ENCODE peak calls at places on chromosomes 2 and 18, in six cellular contexts. One of them, this sample, is unnamed.

GRCh38 chr2:99424391-99424790 is 65.4 kb downstream of the REV1 start:
- DNase-seq in sigmoid colon: no peak
- DNase-seq in aorta: no peak
- DNase-seq in IMR-90: no peak
- DNase-seq in body of pancreas: no peak
- DNase-seq in ascending aorta: no peak
- DNase-seq in this sample: no peak

GRCh38 chr2:232444409-232445148 is 11.4 kb upstream of the ALPI start:
- DNase-seq in aorta: no peak
- DNase-seq in ascending aorta: no peak
- DNase-seq in body of pancreas: peak; percentile 62
- DNase-seq in sigmoid colon: no peak
- DNase-seq in IMR-90: peak; percentile 50
- DNase-seq in this sample: no peak

GRCh38 chr2:203744091-203744490 is 37.7 kb downstream of the CD28 start:
- DNase-seq in body of pancreas: no peak
- DNase-seq in ascending aorta: no peak
- DNase-seq in sigmoid colon: no peak
- DNase-seq in aorta: no peak
- DNase-seq in IMR-90: no peak
- DNase-seq in this sample: no peak

GRCh38 chr2:235216901-235217300 is 265.1 kb downstream of the SH3BP4 start:
- DNase-seq in body of pancreas: no peak
- DNase-seq in ascending aorta: no peak
- DNase-seq in sigmoid colon: no peak
- DNase-seq in aorta: no peak
- DNase-seq in IMR-90: peak; percentile 4
- DNase-seq in this sample: no peak

GRCh38 chr2:23351388-23352141 is 33.4 kb upstream of the KLHL29 start:
- DNase-seq in aorta: peak; percentile 91
- DNase-seq in body of pancreas: peak; percentile 82
- DNase-seq in IMR-90: peak; percentile 66
- DNase-seq in sigmoid colon: peak; percentile 94
- DNase-seq in ascending aorta: no peak
- DNase-seq in this sample: peak; percentile 73

GRCh38 chr2:62423235-62423634 is 82.8 kb downstream of the TMEM17 start:
- DNase-seq in body of pancreas: no peak
- DNase-seq in ascending aorta: no peak
- DNase-seq in sigmoid colon: no peak
- DNase-seq in aorta: no peak
- DNase-seq in IMR-90: peak; percentile 8
- DNase-seq in this sample: no peak

GRCh38 chr18:48706630-48707206 is 167.9 kb downstream of the CTIF start:
- DNase-seq in ascending aorta: no peak
- DNase-seq in aorta: no peak
- DNase-seq in IMR-90: no peak
- DNase-seq in sigmoid colon: no peak
- DNase-seq in body of pancreas: no peak
- DNase-seq in this sample: no peak

GRCh38 chr18:61770279-61770678 is 122.5 kb downstream of the RNF152 start:
- DNase-seq in IMR-90: no peak
- DNase-seq in aorta: no peak
- DNase-seq in body of pancreas: no peak
- DNase-seq in sigmoid colon: no peak
- DNase-seq in ascending aorta: no peak
- DNase-seq in this sample: no peak

GRCh38 chr2:9950521-9951271 is 797 bp upstream of the GRHL1 start:
- DNase-seq in IMR-90: no peak
- DNase-seq in aorta: no peak
- DNase-seq in body of pancreas: peak; percentile 58
- DNase-seq in sigmoid colon: peak; percentile 75
- DNase-seq in ascending aorta: no peak
- DNase-seq in this sample: no peak

GRCh38 chr2:114688241-114688640 is 245.8 kb downstream of the DPP10 start:
- DNase-seq in IMR-90: no peak
- DNase-seq in body of pancreas: no peak
- DNase-seq in sigmoid colon: no peak
- DNase-seq in ascending aorta: no peak
- DNase-seq in aorta: no peak
- DNase-seq in this sample: no peak

GRCh38 chr2:47388888-47389287 is 14.1 kb upstream of the MSH2 start:
- DNase-seq in IMR-90: no peak
- DNase-seq in body of pancreas: no peak
- DNase-seq in ascending aorta: no peak
- DNase-seq in aorta: no peak
- DNase-seq in sigmoid colon: no peak
- DNase-seq in this sample: no peak

GRCh38 chr2:54577035-54577434 is 120.9 kb downstream of the SPTBN1 start:
- DNase-seq in ascending aorta: no peak
- DNase-seq in aorta: no peak
- DNase-seq in IMR-90: no peak
- DNase-seq in sigmoid colon: peak; percentile 74
- DNase-seq in body of pancreas: peak; percentile 94
- DNase-seq in this sample: no peak

GRCh38 chr2:38146302-38146916 is 70.5 kb upstream of the CYP1B1 start:
- DNase-seq in aorta: peak; percentile 70
- DNase-seq in ascending aorta: peak; percentile 20
- DNase-seq in body of pancreas: no peak
- DNase-seq in IMR-90: peak; percentile 95
- DNase-seq in sigmoid colon: peak; percentile 69
- DNase-seq in this sample: no peak

GRCh38 chr2:85681354-85681728 is 12.8 kb upstream of the GNLY start:
- DNase-seq in sigmoid colon: peak; percentile 47
- DNase-seq in ascending aorta: no peak
- DNase-seq in aorta: peak; percentile 23
- DNase-seq in IMR-90: no peak
- DNase-seq in body of pancreas: no peak
- DNase-seq in this sample: no peak

GRCh38 chr2:100924122-100924519 is 78.0 kb upstream of the RPL31 start:
- DNase-seq in aorta: no peak
- DNase-seq in body of pancreas: no peak
- DNase-seq in IMR-90: no peak
- DNase-seq in ascending aorta: no peak
- DNase-seq in sigmoid colon: no peak
- DNase-seq in this sample: no peak

GRCh38 chr2:118822572-118822971 is 24.9 kb downstream of the EN1 start:
- DNase-seq in ascending aorta: no peak
- DNase-seq in body of pancreas: no peak
- DNase-seq in IMR-90: no peak
- DNase-seq in sigmoid colon: no peak
- DNase-seq in aorta: no peak
- DNase-seq in this sample: no peak

GRCh38 chr2:46645681-46646162 is 166.4 kb downstream of the TMEM247 start:
- DNase-seq in IMR-90: peak; percentile 93
- DNase-seq in ascending aorta: no peak
- DNase-seq in sigmoid colon: peak; percentile 76
- DNase-seq in body of pancreas: peak; percentile 57
- DNase-seq in aorta: peak; percentile 59
- DNase-seq in this sample: peak; percentile 43

DNA sequence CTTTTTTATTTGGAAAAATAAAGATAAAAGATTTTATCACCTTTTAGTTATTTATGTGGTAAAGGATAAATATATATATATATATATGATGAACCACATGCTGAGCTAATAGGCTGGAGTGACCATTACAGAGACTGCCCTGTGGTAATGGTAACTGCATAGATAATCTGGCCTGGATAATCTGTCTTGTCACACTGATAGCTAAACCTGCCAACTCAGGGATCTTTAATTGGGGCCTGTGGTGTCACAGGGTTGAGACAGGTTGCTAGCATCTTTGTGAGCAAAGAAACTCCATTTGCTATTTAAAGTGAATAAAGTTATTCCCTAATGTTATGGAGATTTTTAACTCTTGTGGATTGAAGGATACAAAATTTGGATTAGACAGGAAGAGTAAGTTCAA is 203.0 kb downstream of the PHLPP1 start:
- DNase-seq in ascending aorta: no peak
- DNase-seq in body of pancreas: no peak
- DNase-seq in aorta: no peak
- DNase-seq in sigmoid colon: no peak
- DNase-seq in IMR-90: no peak
- DNase-seq in this sample: no peak
- H3K4me3 ChIP-seq in ascending aorta: no peak overlapping the region
- H3K4me3 ChIP-seq in body of pancreas: no peak overlapping the region
- H3K4me3 ChIP-seq in aorta: no peak overlapping the region
- H3K4me3 ChIP-seq in sigmoid colon: no peak overlapping the region
- H3K4me3 ChIP-seq in IMR-90: no peak overlapping the region
- H3K4me3 ChIP-seq in this sample: no peak overlapping the region

GRCh38 chr2:187497140-187497539 is 49.1 kb upstream of the CALCRL start:
- DNase-seq in IMR-90: no peak
- DNase-seq in ascending aorta: no peak
- DNase-seq in sigmoid colon: no peak
- DNase-seq in body of pancreas: no peak
- DNase-seq in aorta: no peak
- DNase-seq in this sample: no peak

GRCh38 chr2:187500585-187501359 is 52.7 kb upstream of the CALCRL start:
- DNase-seq in body of pancreas: no peak
- DNase-seq in ascending aorta: no peak
- DNase-seq in aorta: no peak
- DNase-seq in IMR-90: peak; percentile 84
- DNase-seq in sigmoid colon: no peak
- DNase-seq in this sample: no peak

GRCh38 chr2:187502467-187502866 is 51.8 kb downstream of the TFPI start:
- DNase-seq in body of pancreas: no peak
- DNase-seq in IMR-90: no peak
- DNase-seq in aorta: no peak
- DNase-seq in ascending aorta: no peak
- DNase-seq in sigmoid colon: no peak
- DNase-seq in this sample: no peak

GRCh38 chr2:187497858-187498463 is 49.9 kb upstream of the CALCRL start:
- DNase-seq in aorta: no peak
- DNase-seq in IMR-90: no peak
- DNase-seq in body of pancreas: no peak
- DNase-seq in ascending aorta: no peak
- DNase-seq in sigmoid colon: no peak
- DNase-seq in this sample: no peak

GRCh38 chr2:187499941-187500532 is 52.0 kb upstream of the CALCRL start:
- DNase-seq in sigmoid colon: peak; percentile 71
- DNase-seq in IMR-90: peak; percentile 66
- DNase-seq in aorta: peak; percentile 52
- DNase-seq in body of pancreas: peak; percentile 74
- DNase-seq in ascending aorta: no peak
- DNase-seq in this sample: peak; percentile 52
- H3K27ac ChIP-seq in sigmoid colon: no peak overlapping the region
- H3K27ac ChIP-seq in IMR-90: no peak overlapping the region
- H3K27ac ChIP-seq in aorta: no peak overlapping the region
- H3K27ac ChIP-seq in body of pancreas: no peak overlapping the region
- H3K27ac ChIP-seq in ascending aorta: no peak overlapping the region
- H3K27ac ChIP-seq in this sample: no peak overlapping the region

GRCh38 chr18:12347895-12348294 is 29.1 kb downstream of the AFG3L2 start:
- DNase-seq in sigmoid colon: no peak
- DNase-seq in aorta: no peak
- DNase-seq in ascending aorta: no peak
- DNase-seq in body of pancreas: no peak
- DNase-seq in IMR-90: no peak
- DNase-seq in this sample: no peak

GRCh38 chr18:12352188-12352587 is 24.8 kb downstream of the AFG3L2 start:
- DNase-seq in ascending aorta: no peak
- DNase-seq in aorta: no peak
- DNase-seq in sigmoid colon: no peak
- DNase-seq in IMR-90: no peak
- DNase-seq in body of pancreas: no peak
- DNase-seq in this sample: no peak

GRCh38 chr18:12342661-12343060 is 34.4 kb downstream of the AFG3L2 start:
- DNase-seq in IMR-90: no peak
- DNase-seq in ascending aorta: no peak
- DNase-seq in body of pancreas: no peak
- DNase-seq in sigmoid colon: no peak
- DNase-seq in aorta: no peak
- DNase-seq in this sample: no peak

GRCh38 chr18:12345491-12346239 is 31.4 kb downstream of the AFG3L2 start:
- DNase-seq in ascending aorta: no peak
- DNase-seq in sigmoid colon: no peak
- DNase-seq in body of pancreas: no peak
- DNase-seq in aorta: no peak
- DNase-seq in IMR-90: no peak
- DNase-seq in this sample: no peak

DNA sequence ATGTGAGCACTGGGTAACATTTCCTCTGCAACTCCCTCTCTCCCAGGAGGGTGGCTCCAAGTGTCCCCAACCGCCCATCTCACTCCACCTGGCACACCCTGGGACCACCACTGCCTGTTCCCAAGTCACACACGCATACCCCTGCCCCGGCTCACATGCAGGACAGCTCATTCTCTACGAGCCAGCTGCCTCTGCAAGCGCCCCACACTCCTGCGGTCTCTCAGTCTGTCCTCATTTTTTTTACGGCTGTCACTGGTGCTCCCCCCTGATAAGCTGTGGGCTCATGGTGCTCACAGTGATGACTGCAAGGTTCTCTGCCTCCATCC is 30.8 kb downstream of the AFG3L2 start:
- DNase-seq in ascending aorta: no peak
- DNase-seq in body of pancreas: no peak
- DNase-seq in sigmoid colon: peak; percentile 42
- DNase-seq in IMR-90: no peak
- DNase-seq in aorta: no peak
- DNase-seq in this sample: no peak
- H3K36me3 ChIP-seq in ascending aorta: peaks cover 65% of the 10 kb centered on the region
- H3K36me3 ChIP-seq in body of pancreas: peaks cover 37% of the 10 kb centered on the region
- H3K36me3 ChIP-seq in sigmoid colon: peaks cover 14% of the 10 kb centered on the region
- H3K36me3 ChIP-seq in IMR-90: peaks cover 49% of the 10 kb centered on the region
- H3K36me3 ChIP-seq in aorta: peaks cover 6% of the 10 kb centered on the region
- H3K36me3 ChIP-seq in this sample: peaks cover 49% of the 10 kb centered on the region

DNA sequence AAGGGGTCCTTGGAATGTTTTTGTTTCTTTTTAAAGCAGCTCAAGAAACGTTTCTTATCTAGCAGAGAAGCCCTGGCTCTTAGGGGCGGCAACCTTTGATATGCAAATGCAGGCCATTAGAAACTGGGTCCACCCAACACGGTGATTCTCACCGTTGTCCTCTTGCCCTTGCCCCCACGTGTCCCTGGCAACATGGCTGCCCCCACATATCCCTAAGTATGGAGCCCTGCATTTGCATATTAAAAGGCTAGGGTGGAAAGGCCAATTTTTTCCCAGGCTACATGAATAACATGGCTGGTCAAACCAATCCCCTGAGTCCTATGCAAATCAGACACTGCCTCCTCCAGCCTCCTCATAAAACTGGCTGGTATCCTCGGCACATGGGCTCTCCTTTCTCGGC is 230.1 kb upstream of the SPOPL start:
- DNase-seq in sigmoid colon: no peak
- DNase-seq in body of pancreas: no peak
- DNase-seq in aorta: no peak
- DNase-seq in IMR-90: no peak
- DNase-seq in ascending aorta: no peak
- DNase-seq in this sample: no peak
- H3K4me3 ChIP-seq in sigmoid colon: no peak overlapping the region
- H3K4me3 ChIP-seq in body of pancreas: no peak overlapping the region
- H3K4me3 ChIP-seq in aorta: no peak overlapping the region
- H3K4me3 ChIP-seq in IMR-90: no peak overlapping the region
- H3K4me3 ChIP-seq in ascending aorta: no peak overlapping the region
- H3K4me3 ChIP-seq in this sample: no peak overlapping the region

GRCh38 chr2:200943527-200944120 is 19.8 kb downstream of the ORC2 start:
- DNase-seq in IMR-90: no peak
- DNase-seq in ascending aorta: no peak
- DNase-seq in sigmoid colon: no peak
- DNase-seq in body of pancreas: no peak
- DNase-seq in aorta: no peak
- DNase-seq in this sample: no peak
- H3K27ac ChIP-seq in IMR-90: no peak overlapping the region
- H3K27ac ChIP-seq in ascending aorta: no peak overlapping the region
- H3K27ac ChIP-seq in sigmoid colon: no peak overlapping the region
- H3K27ac ChIP-seq in body of pancreas: no peak overlapping the region
- H3K27ac ChIP-seq in aorta: no peak overlapping the region
- H3K27ac ChIP-seq in this sample: no peak overlapping the region

GRCh38 chr2:219214141-219214540 is 4.6 kb downstream of the ABCB6 start:
- DNase-seq in IMR-90: no peak
- DNase-seq in ascending aorta: no peak
- DNase-seq in sigmoid colon: peak; percentile 46
- DNase-seq in aorta: no peak
- DNase-seq in body of pancreas: no peak
- DNase-seq in this sample: no peak
- H3K36me3 ChIP-seq in IMR-90: peaks cover 52% of the 10 kb centered on the region
- H3K36me3 ChIP-seq in ascending aorta: peaks cover 37% of the 10 kb centered on the region
- H3K36me3 ChIP-seq in sigmoid colon: peaks cover 9% of the 10 kb centered on the region
- H3K36me3 ChIP-seq in aorta: no peaks in the 10 kb centered on the region
- H3K36me3 ChIP-seq in body of pancreas: peaks cover 2% of the 10 kb centered on the region
- H3K36me3 ChIP-seq in this sample: peaks cover 28% of the 10 kb centered on the region